ENCODE peak calls at places on chromosomes 12 and 14, in five cellular contexts. Q, N, J, E and P are unnamed samples. For H3K4me1, the result is how much of the 10 kb centered on the place peaks cover.

GRCh38 chr12:130132831-130133635 is 29.2 kb upstream of the FZD10 start:
- DNase-seq in Q (no peak), N (no peak), J (no peak), E (no peak), P (no peak)

GRCh38 chr12:82596484-82596883 is 90.2 kb upstream of the TMTC2 start:
- DNase-seq in Q (no peak), N (no peak), J (no peak), E (no peak), P (no peak)

GRCh38 chr12:123101467-123102004 is 49.4 kb downstream of the PITPNM2 start:
- DNase-seq in Q (no peak), N (no peak), J (no peak), E (peak), P (no peak)

GRCh38 chr14:36672095-36672494 is 10.4 kb downstream of the PAX9 start:
- DNase-seq in Q (no peak), N (no peak), J (no peak), E (no peak), P (no peak)

GRCh38 chr14:31788340-31788739 is 227.1 kb downstream of the NUBPL start:
- DNase-seq in Q (no peak), N (no peak), J (no peak), E (no peak), P (no peak)

GRCh38 chr12:119061208-119061796 is 80.0 kb downstream of the SRRM4 start:
- DNase-seq in Q (no peak), N (peak), J (peak), E (peak), P (no peak)

GRCh38 chr12:49954863-49955830 is 4.6 kb downstream of the AQP2 start:
- DNase-seq in Q (no peak), N (no peak), J (no peak), E (no peak), P (no peak)

GRCh38 chr12:11653215-11653753 is 3.8 kb downstream of the ETV6 start:
- DNase-seq in Q (no peak), N (no peak), J (no peak), E (no peak), P (no peak)

GRCh38 chr14:60275932-60276331 is 26.9 kb downstream of the PPM1A start:
- DNase-seq in Q (no peak), N (no peak), J (no peak), E (no peak), P (no peak)

GRCh38 chr12:117279606-117280005 is 81.8 kb downstream of the NOS1 start:
- DNase-seq in Q (no peak), N (no peak), J (no peak), E (no peak), P (no peak)

DNA sequence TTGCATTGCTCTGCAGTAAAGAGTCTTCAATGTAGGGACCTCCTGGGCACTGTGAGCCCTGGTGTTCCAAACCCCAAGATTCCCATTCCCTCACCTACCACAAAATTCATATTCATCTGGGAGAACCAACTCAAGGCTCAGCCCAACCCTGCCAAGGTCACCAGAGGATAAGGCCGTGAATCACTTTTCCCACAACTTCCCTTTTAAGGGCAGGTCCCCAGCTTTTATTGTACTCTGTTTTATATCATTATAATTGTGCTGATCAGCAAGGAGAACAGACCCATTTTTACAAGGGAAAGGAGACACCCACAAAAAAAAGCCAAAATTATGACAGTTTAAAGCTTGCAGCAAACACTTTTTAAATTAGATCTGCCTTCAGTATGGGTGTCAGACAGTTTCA is 363.0 kb upstream of the FKBP4 start:
- DNase-seq in Q (no peak), N (no peak), J (no peak), E (no peak), P (no peak)
- H3K4me1 ChIP-seq in Q (under half), N (under half), J (under half), E (under half), P (under half)

DNA sequence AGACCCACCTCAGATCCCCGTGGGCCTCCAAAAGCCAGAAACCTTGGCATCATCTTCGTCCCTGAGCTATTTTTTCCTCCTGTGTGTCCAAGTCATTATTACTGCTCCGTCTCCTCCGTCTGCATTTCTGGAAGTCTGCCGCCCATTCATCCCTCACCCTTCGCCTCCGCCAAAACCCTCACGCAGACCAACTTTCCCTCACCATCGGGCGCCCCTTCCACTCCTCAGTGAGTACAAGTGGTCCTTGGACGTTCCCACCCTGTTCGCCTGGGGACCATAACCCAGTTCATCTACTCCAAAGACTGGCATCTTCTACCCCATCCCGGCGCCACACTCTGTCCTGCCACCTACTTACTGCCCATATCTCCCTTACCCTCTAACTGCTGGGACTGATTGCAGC is 3.7 kb upstream of the LTBP2 start:
- DNase-seq in Q (no peak), N (no peak), J (no peak), E (no peak), P (no peak)
- H3K4me1 ChIP-seq in Q (half or more), N (half or more), J (under half), E (under half), P (half or more)

DNA sequence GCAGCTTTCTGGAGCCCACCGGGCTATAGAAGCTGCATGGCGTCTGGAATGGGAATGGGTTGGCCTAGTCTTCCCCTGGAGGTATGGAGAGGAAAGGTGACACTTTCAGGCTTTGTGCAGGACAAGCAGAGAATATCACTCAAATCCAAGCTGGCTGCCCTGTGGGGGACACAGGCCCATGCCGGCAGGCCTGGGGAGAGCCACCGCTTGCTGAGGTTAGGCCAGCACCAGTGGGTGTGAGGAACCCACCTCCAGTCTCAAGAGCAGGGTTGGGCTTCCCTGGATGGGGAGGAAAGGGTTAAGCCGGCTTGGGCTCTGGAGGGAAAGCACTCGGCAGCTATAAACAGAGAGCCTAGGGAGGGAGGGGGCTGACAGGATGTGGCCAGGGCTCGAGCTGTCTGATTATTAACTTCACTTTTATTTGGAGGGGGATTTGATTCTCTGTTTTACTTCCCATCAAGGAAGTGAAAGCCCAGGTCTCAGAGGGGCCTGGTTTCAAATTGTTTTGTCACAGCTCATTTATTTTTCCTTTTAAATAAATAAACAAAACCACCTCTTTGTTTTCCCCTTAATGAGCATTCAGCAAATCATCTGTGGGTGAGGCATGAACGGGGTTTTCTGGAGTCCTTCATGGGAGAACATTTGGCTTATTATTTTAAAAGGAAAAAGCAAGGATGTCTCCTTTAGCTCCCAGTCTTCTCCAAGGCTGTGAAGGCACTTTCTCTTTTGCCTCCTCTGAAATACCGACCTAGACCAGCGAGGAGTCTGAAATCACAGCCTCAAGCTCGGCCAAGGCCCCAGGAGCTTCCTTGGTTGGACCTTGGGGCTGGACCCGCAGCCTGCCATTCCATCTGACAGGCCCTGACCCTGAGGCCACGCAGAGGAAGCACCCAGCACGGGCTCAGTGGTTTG is 21.8 kb upstream of the ZFP36L1 start:
- DNase-seq in Q (peak), N (peak), J (no peak), E (peak), P (no peak)
- H3K4me1 ChIP-seq in Q (half or more), N (half or more), J (under half), E (under half), P (under half)

DNA sequence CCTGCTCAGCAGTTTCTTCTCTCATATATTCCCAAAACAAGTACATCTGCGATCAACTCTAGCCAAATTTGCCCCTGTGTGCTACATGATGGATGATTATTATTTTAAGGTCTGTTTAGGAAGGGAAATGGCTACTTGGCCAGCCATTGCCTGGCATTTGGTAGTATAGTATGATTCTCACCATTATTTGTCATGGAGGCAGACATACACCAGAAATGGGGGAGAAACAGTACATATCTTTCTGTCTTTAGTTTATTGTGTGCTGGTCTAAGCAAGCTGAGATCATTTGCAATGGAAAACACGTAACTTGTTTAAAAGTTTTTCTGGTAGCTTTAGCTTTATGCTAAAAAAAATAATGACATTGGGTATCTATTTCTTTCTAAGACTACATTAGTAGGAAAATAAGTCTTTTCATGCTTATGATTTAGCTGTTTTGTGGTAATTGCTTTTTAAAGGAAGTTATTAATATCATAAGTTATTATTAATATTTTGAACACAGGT is 45.5 kb downstream of the EID3 start:
- DNase-seq in Q (no peak), N (no peak), J (no peak), E (no peak), P (no peak)
- H3K4me1 ChIP-seq in Q (under half), N (under half), J (under half), E (under half), P (under half)

GRCh38 chr14:33068626-33069025 is 129.9 kb downstream of the NPAS3 start:
- DNase-seq in Q (no peak), N (no peak), J (no peak), E (no peak), P (no peak)
- H3K4me1 ChIP-seq in Q (under half), N (under half), J (under half), E (under half), P (under half)

GRCh38 chr14:104926619-104927431 is 2.1 kb downstream of the PLD4 start:
- DNase-seq in Q (no peak), N (no peak), J (no peak), E (peak), P (no peak)
- H3K4me1 ChIP-seq in Q (under half), N (under half), J (under half), E (under half), P (under half)

DNA sequence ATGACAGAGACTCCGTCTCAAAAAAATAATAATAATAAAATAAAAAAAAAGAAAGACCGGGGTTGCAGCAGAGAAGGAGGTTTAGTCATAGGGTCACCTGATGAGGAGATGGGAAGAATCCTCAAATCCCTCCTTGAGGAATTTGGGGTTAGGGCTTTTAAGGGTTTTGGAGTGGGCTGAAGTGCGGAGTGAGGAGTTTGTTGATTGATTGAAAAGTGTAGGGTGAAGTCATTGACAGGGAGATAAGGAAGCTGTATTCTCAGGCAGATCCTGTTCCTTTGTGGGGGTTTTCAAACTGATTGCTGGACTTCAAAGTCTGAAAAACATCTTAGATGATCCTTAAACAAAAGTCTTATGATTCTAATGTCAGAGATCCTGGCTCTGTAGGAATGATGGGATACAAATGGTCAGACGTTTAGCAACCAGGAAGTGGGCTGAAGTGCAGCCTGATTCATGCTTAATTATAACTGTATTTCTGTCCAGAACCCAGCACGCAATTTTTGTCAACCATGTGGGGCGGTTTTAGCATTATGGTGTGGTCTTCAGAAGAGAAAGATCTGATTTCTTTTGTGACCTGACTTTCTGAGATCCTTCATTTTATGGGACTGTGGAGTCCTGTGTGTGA is 16.0 kb downstream of the FNTB start:
- DNase-seq in Q (no peak), N (no peak), J (no peak), E (no peak), P (no peak)
- H3K4me1 ChIP-seq in Q (under half), N (under half), J (under half), E (under half), P (under half)